ENCODE peak calls at places on chromosome 1, in ten cellular contexts. B is T-cell; W is mesenchymal stem cell; F is T-helper 17 cell; M is CD8-positive, alpha-beta memory T cell; V is brain microvascular endothelial cell; U is posterior cingulate gyrus; I is spleen; G is fibroblast of mammary gland; R is HTR-8/SVneo. J is an unnamed sample.

GRCh38 chr1:203462878-203463277 is 12.7 kb upstream of the PRELP start:
- DNase-seq in U (no peak), G (peak), F (no peak), B (no peak), I (no peak), V (peak), R (peak), W (peak), M (no peak), J (no peak)

GRCh38 chr1:109322974-109323373 is 16.2 kb upstream of the MYBPHL start:
- DNase-seq in W (no peak), R (no peak), F (no peak), V (no peak), G (no peak), I (no peak), M (no peak), U (peak), B (no peak), J (no peak)

GRCh38 chr1:161994153-161994814 is 29.4 kb downstream of the OLFML2B start:
- DNase-seq in V (no peak), I (no peak), U (no peak), R (no peak), W (no peak), B (no peak), M (no peak), G (peak), F (no peak), J (peak)

GRCh38 chr1:10625554-10625953 is 150.8 kb downstream of the PEX14 start:
- DNase-seq in B (no peak), I (peak), G (no peak), F (no peak), M (no peak), W (no peak), R (no peak), U (peak), V (no peak), J (no peak)

GRCh38 chr1:207017615-207018559 is 14.7 kb downstream of the C1orf116 start:
- DNase-seq in B (no peak), G (no peak), I (no peak), U (no peak), R (no peak), F (no peak), V (no peak), M (no peak), W (no peak), J (no peak)

GRCh38 chr1:201618375-201618774 is 79.4 kb downstream of the NAV1 start:
- DNase-seq in G (no peak), B (no peak), V (no peak), I (no peak), R (no peak), U (no peak), M (no peak), W (no peak), F (no peak), J (no peak)

GRCh38 chr1:14593279-14593678 is 5.2 kb upstream of the KAZN start:
- DNase-seq in V (no peak), I (no peak), B (no peak), W (no peak), F (no peak), U (no peak), M (no peak), G (no peak), R (no peak), J (no peak)

GRCh38 chr1:112807117-112807516 is 92.0 kb upstream of the PPM1J start:
- DNase-seq in F (no peak), I (no peak), M (no peak), R (no peak), B (no peak), G (no peak), V (no peak), U (no peak), W (no peak), J (no peak)

J was measured in frontal cortex.